ENCODE peak calls at places on chromosome 2, in eight cellular contexts. One of them, this sample, is unnamed.

GRCh38 chr2:73981081-73981968 is 3.4 kb upstream of the TET3 start:
- DNase-seq in thoracic aorta: no peak
- DNase-seq in NCI-H524: peak; percentile 80
- DNase-seq in CD4-positive, alpha-beta memory T cell: no peak
- DNase-seq in CD4-positive, CD25-positive, alpha-beta regulatory T cell: no peak
- DNase-seq in stimulated activated CD8-positive, alpha-beta memory T cell treated with anti-CD3 and anti-CD28 coated beads, Interleukin-15, amount 100 ng/mL, for 24 hours: no peak
- DNase-seq in uterus: no peak
- DNase-seq in IMR-90: no peak
- DNase-seq in this sample: peak; percentile 55

GRCh38 chr2:225938991-225939390 is 539.5 kb downstream of the NYAP2 start:
- DNase-seq in thoracic aorta: no peak
- DNase-seq in NCI-H524: no peak
- DNase-seq in CD4-positive, alpha-beta memory T cell: no peak
- DNase-seq in CD4-positive, CD25-positive, alpha-beta regulatory T cell: no peak
- DNase-seq in stimulated activated CD8-positive, alpha-beta memory T cell treated with anti-CD3 and anti-CD28 coated beads, Interleukin-15, amount 100 ng/mL, for 24 hours: no peak
- DNase-seq in uterus: no peak
- DNase-seq in IMR-90: no peak
- DNase-seq in this sample: no peak

GRCh38 chr2:28283861-28284260 is 108.8 kb upstream of the FOSL2 start:
- DNase-seq in thoracic aorta: no peak
- DNase-seq in NCI-H524: no peak
- DNase-seq in CD4-positive, alpha-beta memory T cell: no peak
- DNase-seq in CD4-positive, CD25-positive, alpha-beta regulatory T cell: no peak
- DNase-seq in stimulated activated CD8-positive, alpha-beta memory T cell treated with anti-CD3 and anti-CD28 coated beads, Interleukin-15, amount 100 ng/mL, for 24 hours: no peak
- DNase-seq in uterus: no peak
- DNase-seq in IMR-90: no peak
- DNase-seq in this sample: no peak

GRCh38 chr2:127043367-127044164 is 63.4 kb downstream of the BIN1 start:
- DNase-seq in thoracic aorta: no peak
- DNase-seq in NCI-H524: no peak
- DNase-seq in CD4-positive, alpha-beta memory T cell: no peak
- DNase-seq in CD4-positive, CD25-positive, alpha-beta regulatory T cell: no peak
- DNase-seq in stimulated activated CD8-positive, alpha-beta memory T cell treated with anti-CD3 and anti-CD28 coated beads, Interleukin-15, amount 100 ng/mL, for 24 hours: no peak
- DNase-seq in uterus: no peak
- DNase-seq in IMR-90: no peak
- DNase-seq in this sample: no peak

GRCh38 chr2:221848286-221848685 is 276.2 kb upstream of the EPHA4 start:
- DNase-seq in thoracic aorta: no peak
- DNase-seq in NCI-H524: no peak
- DNase-seq in CD4-positive, alpha-beta memory T cell: no peak
- DNase-seq in CD4-positive, CD25-positive, alpha-beta regulatory T cell: no peak
- DNase-seq in stimulated activated CD8-positive, alpha-beta memory T cell treated with anti-CD3 and anti-CD28 coated beads, Interleukin-15, amount 100 ng/mL, for 24 hours: no peak
- DNase-seq in uterus: no peak
- DNase-seq in IMR-90: no peak
- DNase-seq in this sample: no peak

GRCh38 chr2:64807417-64807816 is 153.7 kb upstream of the SERTAD2 start:
- DNase-seq in thoracic aorta: no peak
- DNase-seq in NCI-H524: no peak
- DNase-seq in CD4-positive, alpha-beta memory T cell: no peak
- DNase-seq in CD4-positive, CD25-positive, alpha-beta regulatory T cell: no peak
- DNase-seq in stimulated activated CD8-positive, alpha-beta memory T cell treated with anti-CD3 and anti-CD28 coated beads, Interleukin-15, amount 100 ng/mL, for 24 hours: no peak
- DNase-seq in uterus: no peak
- DNase-seq in IMR-90: peak; percentile 100
- DNase-seq in this sample: no peak

GRCh38 chr2:190697421-190697820 is 48.5 kb downstream of the NAB1 start:
- DNase-seq in thoracic aorta: no peak
- DNase-seq in NCI-H524: no peak
- DNase-seq in CD4-positive, alpha-beta memory T cell: no peak
- DNase-seq in CD4-positive, CD25-positive, alpha-beta regulatory T cell: no peak
- DNase-seq in stimulated activated CD8-positive, alpha-beta memory T cell treated with anti-CD3 and anti-CD28 coated beads, Interleukin-15, amount 100 ng/mL, for 24 hours: no peak
- DNase-seq in uterus: no peak
- DNase-seq in IMR-90: no peak
- DNase-seq in this sample: no peak

GRCh38 chr2:71100195-71100964 is 29.6 kb downstream of the MCEE start:
- DNase-seq in thoracic aorta: no peak
- DNase-seq in NCI-H524: peak; percentile 51
- DNase-seq in CD4-positive, alpha-beta memory T cell: peak; percentile 16
- DNase-seq in CD4-positive, CD25-positive, alpha-beta regulatory T cell: no peak
- DNase-seq in stimulated activated CD8-positive, alpha-beta memory T cell treated with anti-CD3 and anti-CD28 coated beads, Interleukin-15, amount 100 ng/mL, for 24 hours: no peak
- DNase-seq in uterus: no peak
- DNase-seq in IMR-90: peak; percentile 70
- DNase-seq in this sample: peak; percentile 36

GRCh38 chr2:9777081-9777480 is 66.2 kb upstream of the TAF1B start:
- DNase-seq in thoracic aorta: no peak
- DNase-seq in NCI-H524: no peak
- DNase-seq in CD4-positive, alpha-beta memory T cell: no peak
- DNase-seq in CD4-positive, CD25-positive, alpha-beta regulatory T cell: no peak
- DNase-seq in stimulated activated CD8-positive, alpha-beta memory T cell treated with anti-CD3 and anti-CD28 coated beads, Interleukin-15, amount 100 ng/mL, for 24 hours: no peak
- DNase-seq in uterus: no peak
- DNase-seq in IMR-90: no peak
- DNase-seq in this sample: no peak

GRCh38 chr2:183269956-183270355 is 145.7 kb downstream of the NUP35 start:
- DNase-seq in thoracic aorta: no peak
- DNase-seq in NCI-H524: no peak
- DNase-seq in CD4-positive, alpha-beta memory T cell: no peak
- DNase-seq in CD4-positive, CD25-positive, alpha-beta regulatory T cell: no peak
- DNase-seq in stimulated activated CD8-positive, alpha-beta memory T cell treated with anti-CD3 and anti-CD28 coated beads, Interleukin-15, amount 100 ng/mL, for 24 hours: no peak
- DNase-seq in uterus: no peak
- DNase-seq in IMR-90: no peak
- DNase-seq in this sample: no peak